ENCODE peak calls at places on chromosomes 16 and 17, in four cellular contexts. V is M059J, U is thoracic aorta, E is naive B cell. Z is an unnamed sample.

GRCh38 chr16:578870-579405 is 9.2 kb downstream of the PIGQ start:
- DNase-seq in E (peak), V (no peak), U (no peak), Z (no peak)

GRCh38 chr17:38705523-38705802 is 390 bp downstream of the MLLT6 start:
- DNase-seq in E (no peak), V (no peak), U (no peak), Z (no peak)

GRCh38 chr16:86868746-86869145 is 290.4 kb downstream of the FOXL1 start:
- DNase-seq in U (no peak), V (no peak), E (no peak), Z (no peak)

GRCh38 chr17:81295678-81296381 is 723 bp upstream of the SLC38A10 start:
- DNase-seq in E (peak), V (peak), U (no peak), Z (no peak)

GRCh38 chr16:19429271-19429670 is 11.6 kb downstream of the TMC5 start:
- DNase-seq in U (no peak), E (no peak), V (no peak), Z (peak)

GRCh38 chr16:565420-566330 is 1.1 kb upstream of the NHLRC4 start:
- DNase-seq in V (peak), U (no peak), E (no peak), Z (no peak)

GRCh38 chr16:75264531-75264998 is 13.1 kb upstream of the BCAR1 start:
- DNase-seq in E (no peak), U (no peak), V (peak), Z (no peak)

GRCh38 chr16:85173981-85174751 is 61.9 kb upstream of the CIBAR2 start:
- DNase-seq in V (peak), U (no peak), E (no peak), Z (no peak)

GRCh38 chr17:28536532-28537218 is 15.7 kb downstream of the UNC119 start:
- DNase-seq in U (no peak), V (no peak), E (no peak), Z (no peak)

GRCh38 chr17:77437017-77437416 is 296.2 kb downstream of the SEC14L1 start:
- DNase-seq in U (no peak), E (no peak), V (peak), Z (no peak)

GRCh38 chr17:27921077-27921476 is 27.9 kb upstream of the LYRM9 start:
- DNase-seq in U (no peak), E (no peak), V (no peak), Z (no peak)

GRCh38 chr17:76449126-76449525 is 3.8 kb downstream of the UBE2O start:
- DNase-seq in U (no peak), V (peak), E (no peak), Z (no peak)

Z was measured in NCI-H1417 treated with DMSO at 0.1 percent for 48 hours.